ENCODE peak calls at places on chromosomes 16 and 17, in eight cellular contexts. S, I, G, Z, B, D, V and X are unnamed samples.
A peak's percentile ranks its signal among the peaks of the same experiment; 100 is the strongest.

GRCh38 chr16:88508868-88509748 is 56.0 kb downstream of the ZFPM1 start:
- DNase-seq in S (no peak), I (no peak), G (no peak), Z (peak; percentile 92), B (no peak), D (no peak), V (no peak), X (no peak)

GRCh38 chr16:88993006-88993787 is 16.2 kb upstream of the CBFA2T3 start:
- DNase-seq in S (no peak), I (no peak), G (no peak), Z (no peak), B (no peak), D (no peak), V (no peak), X (no peak)

GRCh38 chr16:4535627-4536108 is 2.9 kb downstream of the CDIP1 start:
- DNase-seq in S (no peak), I (no peak), G (no peak), Z (no peak), B (no peak), D (no peak), V (no peak), X (peak; percentile 40)

GRCh38 chr16:9054460-9054859 is 37.0 kb upstream of the HAPSTR1 start:
- DNase-seq in S (no peak), I (no peak), G (no peak), Z (no peak), B (no peak), D (no peak), V (no peak), X (no peak)

GRCh38 chr16:84183572-84183875 is 3.3 kb downstream of the TAF1C start:
- DNase-seq in S (no peak), I (no peak), G (no peak), Z (no peak), B (no peak), D (no peak), V (no peak), X (no peak)

GRCh38 chr17:45436161-45436560 is 3.5 kb upstream of the ARHGAP27 start:
- DNase-seq in S (no peak), I (no peak), G (no peak), Z (no peak), B (no peak), D (no peak), V (no peak), X (no peak)

GRCh38 chr17:1592751-1593629 is 30.4 kb upstream of the PITPNA start:
- DNase-seq in S (no peak), I (no peak), G (no peak), Z (no peak), B (peak; percentile 96), D (no peak), V (no peak), X (no peak)

GRCh38 chr16:16143038-16143763 is 80.1 kb downstream of the ABCC6 start:
- DNase-seq in S (no peak), I (no peak), G (no peak), Z (no peak), B (no peak), D (no peak), V (no peak), X (no peak)

GRCh38 chr17:67124469-67125148 is 80.3 kb downstream of the CACNG1 start:
- DNase-seq in S (no peak), I (no peak), G (no peak), Z (no peak), B (no peak), D (no peak), V (no peak), X (no peak)

GRCh38 chr17:8223356-8224063 is 13.1 kb upstream of the AURKB start:
- DNase-seq in S (no peak), I (peak; percentile 78), G (peak; percentile 68), Z (peak; percentile 67), B (peak; percentile 55), D (no peak), V (peak; percentile 35), X (peak; percentile 58)

GRCh38 chr17:65567566-65567965 is 6.1 kb upstream of the AXIN2 start:
- DNase-seq in S (no peak), I (no peak), G (no peak), Z (no peak), B (no peak), D (no peak), V (no peak), X (no peak)

GRCh38 chr17:55341432-55341831 is 76.7 kb downstream of the HLF start:
- DNase-seq in S (no peak), I (no peak), G (peak; percentile 25), Z (no peak), B (no peak), D (no peak), V (no peak), X (peak; percentile 10)

GRCh38 chr16:21590287-21590686 is 9.1 kb upstream of the METTL9 start:
- DNase-seq in S (no peak), I (no peak), G (peak; percentile 46), Z (no peak), B (no peak), D (no peak), V (no peak), X (no peak)

GRCh38 chr16:69451166-69451565 is 26.7 kb downstream of the CYB5B start:
- DNase-seq in S (no peak), I (no peak), G (no peak), Z (no peak), B (no peak), D (no peak), V (no peak), X (no peak)

GRCh38 chr17:51461578-51462004 is 201.2 kb downstream of the UTP18 start:
- DNase-seq in S (no peak), I (peak; percentile 65), G (peak; percentile 74), Z (peak; percentile 54), B (no peak), D (peak; percentile 31), V (peak; percentile 18), X (peak; percentile 41)

GRCh38 chr16:84465154-84465553 is 39.3 kb downstream of the MEAK7 start:
- DNase-seq in S (no peak), I (no peak), G (no peak), Z (peak; percentile 25), B (no peak), D (no peak), V (no peak), X (no peak)

GRCh38 chr17:65137076-65137935 is at the start of gene RGS9:
- DNase-seq in S (no peak), I (peak; percentile 90), G (peak; percentile 69), Z (peak; percentile 90), B (peak; percentile 84), D (peak; percentile 86), V (peak; percentile 63), X (peak; percentile 84)

GRCh38 chr16:76650579-76650978 is 373.4 kb downstream of the CNTNAP4 start:
- DNase-seq in S (no peak), I (no peak), G (no peak), Z (no peak), B (no peak), D (no peak), V (no peak), X (no peak)

GRCh38 chr17:78130439-78131101 is at the start of gene TMC8:
- DNase-seq in S (no peak), I (no peak), G (no peak), Z (peak; percentile 51), B (peak; percentile 83), D (peak; percentile 70), V (no peak), X (peak; percentile 67)

GRCh38 chr17:45376171-45376564 is 56.5 kb downstream of the ARHGAP27 start:
- DNase-seq in S (no peak), I (no peak), G (no peak), Z (no peak), B (no peak), D (no peak), V (no peak), X (no peak)

GRCh38 chr16:16157166-16157565 is 66.1 kb downstream of the ABCC6 start:
- DNase-seq in S (no peak), I (no peak), G (no peak), Z (no peak), B (no peak), D (no peak), V (no peak), X (no peak)

GRCh38 chr17:2023692-2024571 is 1.2 kb downstream of the RTN4RL1 start:
- DNase-seq in S (no peak), I (peak; percentile 75), G (peak; percentile 44), Z (no peak), B (peak; percentile 44), D (no peak), V (no peak), X (peak; percentile 42)

GRCh38 chr17:28925912-28926365 is 23.1 kb upstream of the DHRS13 start:
- DNase-seq in S (peak; percentile 80), I (no peak), G (peak; percentile 85), Z (no peak), B (peak; percentile 49), D (peak; percentile 60), V (no peak), X (peak; percentile 44)